ENCODE peak calls at places on chromosomes 7 and 10, in five cellular contexts. One of them, this sample, is unnamed.

GRCh38 chr7:38535013-38535412 is 96.2 kb downstream of the AMPH start:
- DNase-seq in CD8-positive, alpha-beta T cell: no peak
- DNase-seq in NCI-H2171: no peak
- DNase-seq in mesendoderm: no peak
- DNase-seq in ACHN: no peak
- DNase-seq in this sample: no peak

GRCh38 chr7:158273138-158273651 is 314.4 kb downstream of the PTPRN2 start:
- DNase-seq in ACHN: no peak
- DNase-seq in NCI-H2171: no peak
- DNase-seq in CD8-positive, alpha-beta T cell: no peak
- DNase-seq in mesendoderm: no peak
- DNase-seq in this sample: no peak

GRCh38 chr10:77678146-77678545 is 40.5 kb upstream of the KCNMA1 start:
- DNase-seq in ACHN: no peak
- DNase-seq in mesendoderm: no peak
- DNase-seq in NCI-H2171: no peak
- DNase-seq in CD8-positive, alpha-beta T cell: no peak
- DNase-seq in this sample: no peak

GRCh38 chr10:47412869-47413268 is 28.8 kb upstream of the ZNF488 start:
- DNase-seq in ACHN: no peak
- DNase-seq in CD8-positive, alpha-beta T cell: no peak
- DNase-seq in NCI-H2171: no peak
- DNase-seq in mesendoderm: no peak
- DNase-seq in this sample: no peak

GRCh38 chr10:77090381-77091356 is 546.9 kb downstream of the KCNMA1 start:
- DNase-seq in CD8-positive, alpha-beta T cell: no peak
- DNase-seq in ACHN: no peak
- DNase-seq in mesendoderm: no peak
- DNase-seq in NCI-H2171: peak; percentile 57
- DNase-seq in this sample: no peak

GRCh38 chr7:106501605-106502580 is 159.1 kb downstream of the CCDC71L start:
- DNase-seq in CD8-positive, alpha-beta T cell: no peak
- DNase-seq in NCI-H2171: no peak
- DNase-seq in mesendoderm: no peak
- DNase-seq in ACHN: no peak
- DNase-seq in this sample: no peak

GRCh38 chr7:134988161-134988560 is 1.9 kb downstream of the AGBL3 start:
- DNase-seq in CD8-positive, alpha-beta T cell: no peak
- DNase-seq in ACHN: no peak
- DNase-seq in mesendoderm: no peak
- DNase-seq in NCI-H2171: no peak
- DNase-seq in this sample: no peak

GRCh38 chr7:641966-642365 is 84.5 kb upstream of the DNAAF5 start:
- DNase-seq in mesendoderm: no peak
- DNase-seq in ACHN: no peak
- DNase-seq in NCI-H2171: no peak
- DNase-seq in CD8-positive, alpha-beta T cell: no peak
- DNase-seq in this sample: no peak

GRCh38 chr7:151460474-151460855 is 20.5 kb upstream of the CRYGN start:
- DNase-seq in ACHN: no peak
- DNase-seq in NCI-H2171: no peak
- DNase-seq in CD8-positive, alpha-beta T cell: no peak
- DNase-seq in mesendoderm: no peak
- DNase-seq in this sample: no peak

GRCh38 chr7:141666071-141666470 is 35.9 kb downstream of the DENND11 start:
- DNase-seq in ACHN: no peak
- DNase-seq in NCI-H2171: no peak
- DNase-seq in CD8-positive, alpha-beta T cell: no peak
- DNase-seq in mesendoderm: no peak
- DNase-seq in this sample: no peak

GRCh38 chr7:49174396-49174795 is 250.0 kb downstream of the CDC14C start:
- DNase-seq in ACHN: no peak
- DNase-seq in CD8-positive, alpha-beta T cell: no peak
- DNase-seq in mesendoderm: no peak
- DNase-seq in NCI-H2171: no peak
- DNase-seq in this sample: no peak

GRCh38 chr10:96339956-96340904 is 18.6 kb downstream of the OPALIN start:
- DNase-seq in mesendoderm: peak; percentile 84
- DNase-seq in NCI-H2171: peak; percentile 34
- DNase-seq in ACHN: peak; percentile 77
- DNase-seq in CD8-positive, alpha-beta T cell: peak; percentile 60
- DNase-seq in this sample: peak; percentile 43

GRCh38 chr10:71396714-71397339 is at the start of gene CDH23:
- DNase-seq in ACHN: no peak
- DNase-seq in CD8-positive, alpha-beta T cell: peak; percentile 36
- DNase-seq in NCI-H2171: no peak
- DNase-seq in mesendoderm: peak; percentile 66
- DNase-seq in this sample: no peak

GRCh38 chr10:123729523-123729922 is 63.4 kb downstream of the GPR26 start:
- DNase-seq in NCI-H2171: no peak
- DNase-seq in ACHN: no peak
- DNase-seq in CD8-positive, alpha-beta T cell: no peak
- DNase-seq in mesendoderm: no peak
- DNase-seq in this sample: no peak

GRCh38 chr10:60200012-60200681 is 189.5 kb downstream of the ANK3 start:
- DNase-seq in CD8-positive, alpha-beta T cell: no peak
- DNase-seq in NCI-H2171: no peak
- DNase-seq in mesendoderm: no peak
- DNase-seq in ACHN: no peak
- DNase-seq in this sample: no peak

GRCh38 chr7:114539575-114539974 is 125.0 kb downstream of the FOXP2 start:
- DNase-seq in ACHN: peak; percentile 42
- DNase-seq in NCI-H2171: peak; percentile 17
- DNase-seq in mesendoderm: peak; percentile 28
- DNase-seq in CD8-positive, alpha-beta T cell: no peak
- DNase-seq in this sample: no peak

GRCh38 chr10:44339218-44339617 is 45.7 kb downstream of the CXCL12 start:
- DNase-seq in mesendoderm: peak; percentile 53
- DNase-seq in CD8-positive, alpha-beta T cell: peak; percentile 29
- DNase-seq in NCI-H2171: no peak
- DNase-seq in ACHN: no peak
- DNase-seq in this sample: no peak

GRCh38 chr10:88195841-88196240 is 332.4 kb downstream of the PTEN start:
- DNase-seq in NCI-H2171: no peak
- DNase-seq in mesendoderm: no peak
- DNase-seq in ACHN: no peak
- DNase-seq in CD8-positive, alpha-beta T cell: no peak
- DNase-seq in this sample: no peak

GRCh38 chr7:25369794-25370193 is 141.5 kb upstream of the NPVF start:
- DNase-seq in ACHN: no peak
- DNase-seq in mesendoderm: no peak
- DNase-seq in CD8-positive, alpha-beta T cell: no peak
- DNase-seq in NCI-H2171: no peak
- DNase-seq in this sample: no peak

GRCh38 chr7:153385502-153385901 is 626.0 kb downstream of the ACTR3B start:
- DNase-seq in CD8-positive, alpha-beta T cell: no peak
- DNase-seq in ACHN: no peak
- DNase-seq in NCI-H2171: no peak
- DNase-seq in mesendoderm: no peak
- DNase-seq in this sample: no peak

GRCh38 chr10:116777006-116777405 is 34.6 kb upstream of the HSPA12A start:
- DNase-seq in CD8-positive, alpha-beta T cell: no peak
- DNase-seq in NCI-H2171: no peak
- DNase-seq in mesendoderm: no peak
- DNase-seq in ACHN: no peak
- DNase-seq in this sample: no peak

GRCh38 chr10:116113721-116114501 is 159.1 kb downstream of the GFRA1 start:
- DNase-seq in ACHN: peak; percentile 48
- DNase-seq in NCI-H2171: no peak
- DNase-seq in CD8-positive, alpha-beta T cell: no peak
- DNase-seq in mesendoderm: no peak
- DNase-seq in this sample: no peak

GRCh38 chr10:49408437-49409306 is 12.8 kb upstream of the DRGX start:
- DNase-seq in ACHN: peak; percentile 8
- DNase-seq in CD8-positive, alpha-beta T cell: no peak
- DNase-seq in NCI-H2171: no peak
- DNase-seq in mesendoderm: peak; percentile 68
- DNase-seq in this sample: no peak

GRCh38 chr10:30999084-30999712 is 32.5 kb downstream of the ZNF438 start:
- DNase-seq in ACHN: no peak
- DNase-seq in CD8-positive, alpha-beta T cell: no peak
- DNase-seq in mesendoderm: no peak
- DNase-seq in NCI-H2171: no peak
- DNase-seq in this sample: no peak

GRCh38 chr7:25832926-25833325 is 319.1 kb upstream of the NFE2L3 start:
- DNase-seq in mesendoderm: no peak
- DNase-seq in ACHN: no peak
- DNase-seq in NCI-H2171: no peak
- DNase-seq in CD8-positive, alpha-beta T cell: no peak
- DNase-seq in this sample: no peak